ENCODE peak calls at places on chromosomes 6 and 20, in seven cellular contexts. One of them, this sample, is unnamed.

GRCh38 chr6:17932362-17932852 is 55.0 kb downstream of the KIF13A start:
- DNase-seq in DND-41: no peak
- DNase-seq in left ventricle myocardium inferior: peak; percentile 57
- DNase-seq in GM23248: peak; percentile 98
- DNase-seq in heart right ventricle: peak; percentile 83
- DNase-seq in body of pancreas: peak; percentile 18
- DNase-seq in IMR-90: peak; percentile 85
- DNase-seq in this sample: no peak

GRCh38 chr6:14625173-14625895 is 507.8 kb downstream of the CD83 start:
- DNase-seq in DND-41: no peak
- DNase-seq in left ventricle myocardium inferior: no peak
- DNase-seq in GM23248: no peak
- DNase-seq in heart right ventricle: no peak
- DNase-seq in body of pancreas: no peak
- DNase-seq in IMR-90: no peak
- DNase-seq in this sample: no peak

GRCh38 chr6:126824226-126824625 is 294.2 kb upstream of the RSPO3 start:
- DNase-seq in DND-41: no peak
- DNase-seq in left ventricle myocardium inferior: no peak
- DNase-seq in GM23248: no peak
- DNase-seq in heart right ventricle: no peak
- DNase-seq in body of pancreas: no peak
- DNase-seq in IMR-90: no peak
- DNase-seq in this sample: no peak

GRCh38 chr6:17149581-17149980 is 47.7 kb downstream of the STMND1 start:
- DNase-seq in DND-41: no peak
- DNase-seq in left ventricle myocardium inferior: no peak
- DNase-seq in GM23248: no peak
- DNase-seq in heart right ventricle: no peak
- DNase-seq in body of pancreas: no peak
- DNase-seq in IMR-90: no peak
- DNase-seq in this sample: no peak

GRCh38 chr6:21999012-21999528 is 297.8 kb downstream of the PRL start:
- DNase-seq in DND-41: no peak
- DNase-seq in left ventricle myocardium inferior: no peak
- DNase-seq in GM23248: peak; percentile 58
- DNase-seq in heart right ventricle: peak; percentile 32
- DNase-seq in body of pancreas: no peak
- DNase-seq in IMR-90: peak; percentile 76
- DNase-seq in this sample: no peak

GRCh38 chr6:39266782-39267355 is 37.6 kb upstream of the KCNK5 start:
- DNase-seq in DND-41: no peak
- DNase-seq in left ventricle myocardium inferior: no peak
- DNase-seq in GM23248: no peak
- DNase-seq in heart right ventricle: no peak
- DNase-seq in body of pancreas: no peak
- DNase-seq in IMR-90: no peak
- DNase-seq in this sample: no peak

GRCh38 chr20:41119593-41120561 is 17.5 kb upstream of the PLCG1 start:
- DNase-seq in DND-41: no peak
- DNase-seq in left ventricle myocardium inferior: no peak
- DNase-seq in GM23248: no peak
- DNase-seq in heart right ventricle: no peak
- DNase-seq in body of pancreas: no peak
- DNase-seq in IMR-90: no peak
- DNase-seq in this sample: no peak

GRCh38 chr20:9202440-9203080 is 133.7 kb downstream of the PLCB4 start:
- DNase-seq in DND-41: no peak
- DNase-seq in left ventricle myocardium inferior: no peak
- DNase-seq in GM23248: peak; percentile 13
- DNase-seq in heart right ventricle: no peak
- DNase-seq in body of pancreas: no peak
- DNase-seq in IMR-90: no peak
- DNase-seq in this sample: no peak

GRCh38 chr6:16239798-16240123 is 1.4 kb downstream of the GMPR start:
- DNase-seq in DND-41: no peak
- DNase-seq in left ventricle myocardium inferior: no peak
- DNase-seq in GM23248: peak; percentile 82
- DNase-seq in heart right ventricle: peak; percentile 78
- DNase-seq in body of pancreas: no peak
- DNase-seq in IMR-90: peak; percentile 49
- DNase-seq in this sample: peak; percentile 1

GRCh38 chr20:53606364-53606985 is 12.8 kb upstream of the ZNF217 start:
- DNase-seq in DND-41: peak; percentile 5
- DNase-seq in left ventricle myocardium inferior: no peak
- DNase-seq in GM23248: peak; percentile 59
- DNase-seq in heart right ventricle: no peak
- DNase-seq in body of pancreas: no peak
- DNase-seq in IMR-90: peak; percentile 82
- DNase-seq in this sample: no peak

GRCh38 chr6:154370545-154370944 is 13.9 kb upstream of the IPCEF1 start:
- DNase-seq in DND-41: no peak
- DNase-seq in left ventricle myocardium inferior: no peak
- DNase-seq in GM23248: peak; percentile 57
- DNase-seq in heart right ventricle: peak; percentile 13
- DNase-seq in body of pancreas: no peak
- DNase-seq in IMR-90: peak; percentile 58
- DNase-seq in this sample: no peak

GRCh38 chr6:16765235-16765634 is 4.0 kb upstream of the ATXN1 start:
- DNase-seq in DND-41: no peak
- DNase-seq in left ventricle myocardium inferior: no peak
- DNase-seq in GM23248: peak; percentile 42
- DNase-seq in heart right ventricle: no peak
- DNase-seq in body of pancreas: no peak
- DNase-seq in IMR-90: no peak
- DNase-seq in this sample: no peak

GRCh38 chr6:159132664-159133063 is 36.5 kb upstream of the FNDC1 start:
- DNase-seq in DND-41: no peak
- DNase-seq in left ventricle myocardium inferior: no peak
- DNase-seq in GM23248: no peak
- DNase-seq in heart right ventricle: no peak
- DNase-seq in body of pancreas: no peak
- DNase-seq in IMR-90: no peak
- DNase-seq in this sample: no peak

GRCh38 chr20:40279390-40279789 is 409.6 kb downstream of the MAFB start:
- DNase-seq in DND-41: no peak
- DNase-seq in left ventricle myocardium inferior: no peak
- DNase-seq in GM23248: peak; percentile 92
- DNase-seq in heart right ventricle: peak; percentile 43
- DNase-seq in body of pancreas: no peak
- DNase-seq in IMR-90: peak; percentile 45
- DNase-seq in this sample: no peak

GRCh38 chr6:75609639-75610590 is 8.2 kb downstream of the SENP6 start:
- DNase-seq in DND-41: no peak
- DNase-seq in left ventricle myocardium inferior: no peak
- DNase-seq in GM23248: peak; percentile 34
- DNase-seq in heart right ventricle: no peak
- DNase-seq in body of pancreas: no peak
- DNase-seq in IMR-90: peak; percentile 77
- DNase-seq in this sample: no peak

GRCh38 chr20:33788351-33789049 is 22.6 kb upstream of the CHMP4B start:
- DNase-seq in DND-41: no peak
- DNase-seq in left ventricle myocardium inferior: no peak
- DNase-seq in GM23248: no peak
- DNase-seq in heart right ventricle: no peak
- DNase-seq in body of pancreas: no peak
- DNase-seq in IMR-90: no peak
- DNase-seq in this sample: no peak

GRCh38 chr6:157594292-157594691 is 213.3 kb downstream of the ZDHHC14 start:
- DNase-seq in DND-41: no peak
- DNase-seq in left ventricle myocardium inferior: no peak
- DNase-seq in GM23248: no peak
- DNase-seq in heart right ventricle: no peak
- DNase-seq in body of pancreas: no peak
- DNase-seq in IMR-90: no peak
- DNase-seq in this sample: no peak

GRCh38 chr6:34791842-34792604 is at the start of gene BLTP3A:
- DNase-seq in DND-41: peak; percentile 79
- DNase-seq in left ventricle myocardium inferior: peak; percentile 78
- DNase-seq in GM23248: peak; percentile 89
- DNase-seq in heart right ventricle: peak; percentile 65
- DNase-seq in body of pancreas: peak; percentile 73
- DNase-seq in IMR-90: peak; percentile 62
- DNase-seq in this sample: peak; percentile 67

GRCh38 chr20:45506927-45507820 is 8.2 kb downstream of the SPINT3 start:
- DNase-seq in DND-41: no peak
- DNase-seq in left ventricle myocardium inferior: no peak
- DNase-seq in GM23248: peak; percentile 29
- DNase-seq in heart right ventricle: no peak
- DNase-seq in body of pancreas: no peak
- DNase-seq in IMR-90: no peak
- DNase-seq in this sample: no peak

GRCh38 chr6:163298079-163298807 is 116.3 kb upstream of the QKI start:
- DNase-seq in DND-41: no peak
- DNase-seq in left ventricle myocardium inferior: no peak
- DNase-seq in GM23248: no peak
- DNase-seq in heart right ventricle: no peak
- DNase-seq in body of pancreas: no peak
- DNase-seq in IMR-90: no peak
- DNase-seq in this sample: no peak

GRCh38 chr6:227074-227782 is 65.1 kb upstream of the DUSP22 start:
- DNase-seq in DND-41: no peak
- DNase-seq in left ventricle myocardium inferior: no peak
- DNase-seq in GM23248: peak; percentile 48
- DNase-seq in heart right ventricle: no peak
- DNase-seq in body of pancreas: no peak
- DNase-seq in IMR-90: no peak
- DNase-seq in this sample: no peak

DNA sequence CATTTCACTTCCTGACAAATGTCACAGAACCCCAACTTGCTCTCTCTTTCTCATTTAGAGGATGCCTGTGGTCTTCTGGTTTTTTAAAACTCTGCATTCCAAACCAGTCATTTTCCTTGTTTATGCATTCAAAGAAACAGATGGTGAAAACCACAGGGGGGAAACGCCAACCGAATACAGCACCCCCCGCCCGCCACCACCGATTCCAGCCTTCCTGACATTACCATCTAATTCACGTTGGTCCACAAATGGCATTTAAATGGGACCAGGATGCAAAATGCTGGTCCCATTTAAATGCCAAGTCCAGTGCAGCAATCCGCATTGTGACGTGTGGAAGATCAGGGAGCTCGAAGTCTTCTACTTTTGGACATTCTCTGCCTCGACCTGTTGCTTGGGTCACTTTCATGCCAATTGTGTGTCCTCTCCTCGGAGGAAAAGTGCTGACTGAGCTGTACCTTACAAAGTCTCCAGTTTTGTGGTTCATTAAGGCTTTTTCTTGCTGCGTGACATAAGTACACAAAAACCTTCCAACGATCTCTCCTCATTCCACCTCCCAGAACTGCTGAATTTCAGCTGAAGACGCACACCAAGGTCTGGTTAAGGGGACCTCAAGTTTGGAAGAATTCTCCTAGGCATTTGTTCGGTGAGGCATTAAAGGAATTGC is 35.8 kb downstream of the NEDD9 start:
- DNase-seq in DND-41: peak; percentile 29
- DNase-seq in left ventricle myocardium inferior: no peak
- DNase-seq in GM23248: no peak
- DNase-seq in heart right ventricle: no peak
- DNase-seq in body of pancreas: no peak
- DNase-seq in IMR-90: peak; percentile 85
- DNase-seq in this sample: no peak
- H3K4me3 ChIP-seq in DND-41: no peak overlapping the region
- H3K4me3 ChIP-seq in left ventricle myocardium inferior: no peak overlapping the region
- H3K4me3 ChIP-seq in GM23248: no peak overlapping the region
- H3K4me3 ChIP-seq in heart right ventricle: no peak overlapping the region
- H3K4me3 ChIP-seq in body of pancreas: no peak overlapping the region
- H3K4me3 ChIP-seq in IMR-90: no peak overlapping the region
- H3K4me3 ChIP-seq in this sample: no peak overlapping the region

GRCh38 chr20:59662161-59662560 is 57.8 kb downstream of the PHACTR3 start:
- DNase-seq in DND-41: no peak
- DNase-seq in left ventricle myocardium inferior: no peak
- DNase-seq in GM23248: no peak
- DNase-seq in heart right ventricle: no peak
- DNase-seq in body of pancreas: no peak
- DNase-seq in IMR-90: no peak
- DNase-seq in this sample: no peak

GRCh38 chr20:59661621-59662020 is 57.3 kb downstream of the PHACTR3 start:
- DNase-seq in DND-41: no peak
- DNase-seq in left ventricle myocardium inferior: no peak
- DNase-seq in GM23248: no peak
- DNase-seq in heart right ventricle: no peak
- DNase-seq in body of pancreas: no peak
- DNase-seq in IMR-90: no peak
- DNase-seq in this sample: no peak

GRCh38 chr20:59662856-59663512 is 58.6 kb downstream of the PHACTR3 start:
- DNase-seq in DND-41: no peak
- DNase-seq in left ventricle myocardium inferior: no peak
- DNase-seq in GM23248: no peak
- DNase-seq in heart right ventricle: no peak
- DNase-seq in body of pancreas: no peak
- DNase-seq in IMR-90: no peak
- DNase-seq in this sample: no peak

GRCh38 chr20:59663513-59663890 is 59.2 kb downstream of the PHACTR3 start:
- DNase-seq in DND-41: no peak
- DNase-seq in left ventricle myocardium inferior: no peak
- DNase-seq in GM23248: no peak
- DNase-seq in heart right ventricle: no peak
- DNase-seq in body of pancreas: no peak
- DNase-seq in IMR-90: no peak
- DNase-seq in this sample: no peak

DNA sequence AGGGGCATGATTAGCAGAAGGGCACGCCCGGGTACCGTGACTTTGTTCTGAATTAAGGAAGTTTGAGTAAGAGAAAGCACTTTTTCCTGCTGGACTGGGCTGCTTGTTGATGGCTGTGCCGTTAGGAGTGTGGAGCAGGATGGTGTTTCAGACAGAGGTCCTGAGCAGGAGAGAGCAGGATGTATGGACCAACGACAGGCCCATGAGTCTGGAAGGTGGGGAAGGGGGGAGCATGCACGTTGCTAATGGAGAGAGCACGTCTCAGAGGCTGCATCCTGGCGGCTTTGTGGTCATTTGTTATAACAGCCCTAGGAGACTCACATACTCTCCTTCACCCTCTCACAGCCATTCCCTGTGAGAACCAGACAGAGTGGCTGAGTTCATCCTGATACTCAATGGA is 56.8 kb downstream of the PHACTR3 start:
- DNase-seq in DND-41: no peak
- DNase-seq in left ventricle myocardium inferior: no peak
- DNase-seq in GM23248: no peak
- DNase-seq in heart right ventricle: no peak
- DNase-seq in body of pancreas: no peak
- DNase-seq in IMR-90: no peak
- DNase-seq in this sample: no peak
- H3K9me3 ChIP-seq in DND-41: peaks cover 11% of the 10 kb centered on the region
- H3K9me3 ChIP-seq in left ventricle myocardium inferior: peaks cover 36% of the 10 kb centered on the region
- H3K9me3 ChIP-seq in GM23248: no peaks in the 10 kb centered on the region
- H3K9me3 ChIP-seq in heart right ventricle: peaks cover 38% of the 10 kb centered on the region
- H3K9me3 ChIP-seq in body of pancreas: peaks cover 5% of the 10 kb centered on the region
- H3K9me3 ChIP-seq in IMR-90: peaks cover 39% of the 10 kb centered on the region
- H3K9me3 ChIP-seq in this sample: peaks cover 28% of the 10 kb centered on the region

GRCh38 chr20:62066983-62067433 is 1.3 kb upstream of the TAF4 start:
- DNase-seq in DND-41: no peak
- DNase-seq in left ventricle myocardium inferior: no peak
- DNase-seq in GM23248: peak; percentile 45
- DNase-seq in heart right ventricle: peak; percentile 17
- DNase-seq in body of pancreas: no peak
- DNase-seq in IMR-90: no peak
- DNase-seq in this sample: peak; percentile 31
- H3K4me3 ChIP-seq in DND-41: peak overlapping the region; percentile 82
- H3K4me3 ChIP-seq in left ventricle myocardium inferior: peak overlapping the region; percentile 80
- H3K4me3 ChIP-seq in GM23248: peak overlapping the region; percentile 79
- H3K4me3 ChIP-seq in heart right ventricle: peak overlapping the region; percentile 85
- H3K4me3 ChIP-seq in body of pancreas: peak overlapping the region; percentile 27
- H3K4me3 ChIP-seq in IMR-90: peak overlapping the region; percentile 67
- H3K4me3 ChIP-seq in this sample: peak overlapping the region; percentile 64

GRCh38 chr6:168384045-168385038 is 56.6 kb upstream of the SMOC2 start:
- DNase-seq in DND-41: no peak
- DNase-seq in left ventricle myocardium inferior: no peak
- DNase-seq in GM23248: peak; percentile 38
- DNase-seq in heart right ventricle: no peak
- DNase-seq in body of pancreas: no peak
- DNase-seq in IMR-90: no peak
- DNase-seq in this sample: no peak
- H3K9me3 ChIP-seq in DND-41: peaks cover 39% of the 10 kb centered on the region
- H3K9me3 ChIP-seq in left ventricle myocardium inferior: no peaks in the 10 kb centered on the region
- H3K9me3 ChIP-seq in GM23248: no peaks in the 10 kb centered on the region
- H3K9me3 ChIP-seq in heart right ventricle: no peaks in the 10 kb centered on the region
- H3K9me3 ChIP-seq in body of pancreas: no peaks in the 10 kb centered on the region
- H3K9me3 ChIP-seq in IMR-90: peaks cover 62% of the 10 kb centered on the region
- H3K9me3 ChIP-seq in this sample: no peaks in the 10 kb centered on the region

This sample was measured in naive thymus-derived CD4-positive, alpha-beta T cell.